ENCODE peak calls at places on chromosomes 6 and 20, in eight cellular contexts. H is body of pancreas, A is HCT116, Y is adrenal gland, O is A549, N is Peyer's patch, S is heart left ventricle, B is IMR-90. W is an unnamed sample.

GRCh38 chr6:21859193-21859735 is 265.7 kb downstream of the SOX4 start:
- DNase-seq in Y (no peak), H (no peak), S (no peak), A (no peak), O (no peak), B (no peak), N (no peak), W (no peak)

GRCh38 chr6:113055086-113055485 is 708.0 kb downstream of the RFPL4B start:
- DNase-seq in N (no peak), B (no peak), H (no peak), A (no peak), O (no peak), Y (no peak), S (no peak), W (no peak)

GRCh38 chr6:73169111-73169510 is 56.2 kb downstream of the KHDC1L start:
- DNase-seq in N (no peak), B (peak; percentile 9), O (no peak), S (no peak), H (no peak), Y (no peak), A (no peak), W (peak; percentile 52)

GRCh38 chr6:156587751-156588301 is 189.4 kb upstream of the ARID1B start:
- DNase-seq in N (no peak), B (no peak), O (no peak), H (no peak), S (no peak), Y (no peak), A (no peak), W (no peak)

GRCh38 chr20:32490942-32491763 is 94.0 kb downstream of the NOL4L start:
- DNase-seq in O (no peak), B (no peak), A (no peak), Y (no peak), N (no peak), H (no peak), S (no peak), W (no peak)

GRCh38 chr6:170022827-170023619 is 267.9 kb downstream of the DLL1 start:
- DNase-seq in S (peak; percentile 74), A (no peak), O (no peak), Y (no peak), H (no peak), B (no peak), N (no peak), W (no peak)

GRCh38 chr20:40868568-40869223 is 159.9 kb upstream of the TOP1 start:
- DNase-seq in S (peak; percentile 30), O (no peak), N (no peak), A (no peak), Y (peak; percentile 61), B (peak; percentile 85), H (peak; percentile 15), W (no peak)

GRCh38 chr20:5600982-5601381 is 149.2 kb upstream of the SHLD1 start:
- DNase-seq in H (no peak), Y (no peak), N (no peak), A (no peak), S (no peak), B (no peak), O (no peak), W (no peak)

DNA sequence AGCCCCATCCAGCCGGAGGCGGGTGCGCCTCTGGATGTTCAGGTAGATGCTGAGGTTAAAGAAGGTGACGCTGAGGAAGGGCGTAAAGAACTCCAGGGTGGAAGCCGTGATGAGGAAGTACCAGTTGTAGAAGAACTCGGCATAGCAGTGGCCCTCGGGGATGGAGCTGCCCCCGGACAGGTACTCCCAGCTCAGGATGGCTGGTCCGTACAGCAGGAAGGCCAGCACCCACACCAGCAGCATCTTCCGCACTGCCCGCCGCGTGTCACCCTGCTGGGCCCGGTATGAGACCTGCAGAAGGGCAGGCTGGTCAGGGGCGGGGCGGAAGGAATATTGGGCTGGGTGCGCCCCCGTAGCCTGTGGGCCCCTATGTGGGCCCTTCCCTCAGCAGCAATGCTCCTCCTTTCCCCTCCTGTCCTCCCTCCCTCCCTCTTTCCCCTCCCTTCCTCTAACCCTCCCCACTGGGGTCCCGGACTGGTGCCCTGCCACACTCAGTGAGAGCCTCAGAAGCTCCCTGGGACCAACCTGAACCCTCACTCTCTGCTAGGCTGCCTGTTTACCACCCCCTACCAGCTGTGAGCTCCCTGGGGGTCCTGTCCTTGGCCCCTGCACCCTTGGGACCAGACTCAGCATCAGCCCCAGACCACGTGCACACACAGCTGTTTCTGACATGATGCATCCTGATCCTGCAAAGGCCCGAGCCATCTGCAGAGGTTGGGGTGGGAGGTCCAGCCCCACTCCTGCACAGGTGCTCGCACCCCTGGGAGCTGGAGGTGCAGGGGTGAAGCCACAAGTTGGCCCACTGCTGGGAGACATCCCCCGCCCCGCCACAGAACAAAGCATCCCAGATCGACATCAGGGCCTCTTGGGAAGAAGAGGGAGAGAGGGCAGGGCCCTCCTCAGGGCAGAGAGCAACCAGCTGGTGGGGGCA is 3.2 kb downstream of the HRH3 start:
- DNase-seq in N (no peak), S (no peak), B (no peak), H (no peak), Y (no peak), A (no peak), O (no peak), W (no peak)
- H3K4me1 ChIP-seq in N (peaks cover 11% of the 10 kb centered on the region), S (peaks cover 6% of the 10 kb centered on the region), B (no peaks in the 10 kb centered on the region), H (peaks cover 19% of the 10 kb centered on the region), Y (peaks cover 10% of the 10 kb centered on the region), A (no peaks in the 10 kb centered on the region), O (peaks cover 22% of the 10 kb centered on the region), W (peaks cover 18% of the 10 kb centered on the region)

GRCh38 chr6:125154184-125155135 is 887 bp downstream of the TPD52L1 start:
- DNase-seq in H (peak; percentile 63), O (peak; percentile 62), A (peak; percentile 51), N (no peak), S (peak; percentile 14), Y (peak; percentile 83), B (no peak), W (peak; percentile 21)

GRCh38 chr6:125151715-125152114 is 1.9 kb upstream of the TPD52L1 start:
- DNase-seq in H (no peak), Y (no peak), O (no peak), S (no peak), B (no peak), N (no peak), A (no peak), W (no peak)

GRCh38 chr6:125155344-125155743 is 1.8 kb downstream of the TPD52L1 start:
- DNase-seq in B (no peak), S (no peak), N (no peak), Y (no peak), O (no peak), H (no peak), A (no peak), W (no peak)

GRCh38 chr6:125156496-125156895 is 2.9 kb downstream of the TPD52L1 start:
- DNase-seq in A (no peak), N (no peak), O (no peak), H (no peak), B (no peak), Y (no peak), S (no peak), W (no peak)

GRCh38 chr6:125153541-125154183 is at the start of gene TPD52L1:
- DNase-seq in H (peak; percentile 91), S (peak; percentile 81), A (peak; percentile 76), N (no peak), Y (peak; percentile 92), O (peak; percentile 77), B (peak; percentile 60), W (peak; percentile 93)
- TF ChIP-seq POLR2A in H (peak; percentile 79), S (peak; percentile 16), A (no peak), N (no peak), Y (peak; percentile 88), O (peak; percentile 19), B (no peak), W (peak; percentile 77)

GRCh38 chr20:44715495-44716308 is 533 bp downstream of the CCN5 start:
- DNase-seq in Y (peak; percentile 56), S (no peak), O (no peak), A (no peak), N (no peak), H (no peak), B (no peak), W (no peak)

GRCh38 chr20:44720617-44720993 is 5.4 kb downstream of the CCN5 start:
- DNase-seq in S (peak; percentile 33), A (peak; percentile 48), O (peak; percentile 97), H (no peak), Y (peak; percentile 78), B (peak; percentile 25), N (no peak), W (peak; percentile 23)

GRCh38 chr20:44716309-44717106 is 1.3 kb downstream of the CCN5 start:
- DNase-seq in O (no peak), Y (no peak), B (no peak), A (no peak), N (no peak), S (no peak), H (no peak), W (peak; percentile 45)

GRCh38 chr20:44719841-44720240 is 4.7 kb downstream of the CCN5 start:
- DNase-seq in H (no peak), A (no peak), Y (no peak), B (no peak), N (no peak), O (no peak), S (no peak), W (no peak)

DNA sequence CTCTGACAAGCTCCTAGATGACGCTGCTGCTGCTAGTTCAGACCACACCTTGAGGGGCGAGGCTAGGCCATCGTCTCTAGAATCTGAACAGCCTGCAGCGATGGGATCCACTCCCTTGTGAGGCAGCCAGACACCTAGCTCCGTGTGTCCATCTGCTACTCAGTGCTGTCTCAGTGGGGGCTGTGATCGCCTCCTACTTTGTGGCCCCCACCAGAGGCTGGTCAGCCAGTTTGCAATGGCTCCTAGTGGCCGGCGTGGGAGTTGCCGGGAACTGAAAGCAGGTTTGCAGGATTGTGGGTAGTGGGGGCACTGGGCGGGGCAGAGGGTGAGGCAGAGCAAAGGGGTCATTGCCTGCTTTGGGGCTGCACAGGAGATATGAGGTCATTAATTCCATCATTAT is 2.8 kb downstream of the CCN5 start:
- DNase-seq in H (no peak), Y (no peak), O (peak; percentile 55), B (no peak), A (no peak), N (no peak), S (no peak), W (no peak)
- TF ChIP-seq CTCF in H (no peak), Y (no peak), O (peak; percentile 23), B (peak; percentile 20), A (peak; percentile 74), N (no peak), S (peak; percentile 13), W (no peak)

DNA sequence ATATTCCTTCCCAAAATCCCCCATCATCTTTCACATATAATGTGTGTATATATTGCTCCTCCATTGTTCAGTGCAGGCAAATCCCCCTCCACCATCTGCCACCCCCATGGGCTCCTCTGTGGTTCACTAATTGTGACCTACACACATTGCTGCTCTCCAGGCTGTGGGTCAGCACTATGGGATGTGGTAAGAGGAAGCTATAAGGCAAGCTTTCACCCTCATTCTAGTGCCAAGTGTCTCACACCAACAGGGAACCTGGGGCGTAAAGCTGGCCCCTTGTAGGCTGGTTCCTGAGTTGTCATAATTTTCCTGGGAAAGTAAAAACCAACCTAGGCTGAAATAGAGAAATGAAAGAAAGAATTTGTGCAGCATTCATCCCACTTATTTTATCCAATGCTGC is 16.8 kb downstream of the FKBP1A start:
- DNase-seq in H (no peak), Y (no peak), S (no peak), A (no peak), B (no peak), O (no peak), N (no peak), W (no peak)
- H3K4me1 ChIP-seq in H (peaks cover 25% of the 10 kb centered on the region), Y (peaks cover 72% of the 10 kb centered on the region), S (peaks cover 43% of the 10 kb centered on the region), A (peaks cover 31% of the 10 kb centered on the region), B (peaks cover 33% of the 10 kb centered on the region), O (peaks cover 12% of the 10 kb centered on the region), N (peaks cover 4% of the 10 kb centered on the region), W (peaks cover 57% of the 10 kb centered on the region)

W was measured in gastrocnemius medialis.